ENCODE peak calls at places on chromosome 2, in six cellular contexts. Y, X, U, I, W and Q are unnamed samples.

GRCh38 chr2:241989074-241989473 is 119.5 kb downstream of the RTP5 start:
- DNase-seq in Y (no peak), X (no peak), U (no peak), I (no peak), W (peak), Q (no peak)

GRCh38 chr2:102229141-102229764 is 42.4 kb downstream of the IL1RL2 start:
- DNase-seq in Y (no peak), X (no peak), U (no peak), I (no peak), W (no peak), Q (no peak)

GRCh38 chr2:37827911-37828411 is 97.1 kb upstream of the RMDN2 start:
- DNase-seq in Y (no peak), X (no peak), U (no peak), I (no peak), W (no peak), Q (peak)

GRCh38 chr2:179264238-179265081 is at the start of gene SESTD1:
- DNase-seq in Y (peak), X (peak), U (peak), I (peak), W (peak), Q (peak)

GRCh38 chr2:84870306-84870705 is 10.6 kb downstream of the TRABD2A start:
- DNase-seq in Y (no peak), X (no peak), U (no peak), I (no peak), W (peak), Q (peak)

GRCh38 chr2:189142893-189143759 is 36.4 kb downstream of the COL5A2 start:
- DNase-seq in Y (no peak), X (peak), U (no peak), I (peak), W (no peak), Q (no peak)

GRCh38 chr2:37869756-37870155 is 55.3 kb upstream of the RMDN2 start:
- DNase-seq in Y (no peak), X (no peak), U (no peak), I (no peak), W (no peak), Q (no peak)

GRCh38 chr2:82316573-82317371 is 2012.2 kb upstream of the LRRTM1 start:
- DNase-seq in Y (no peak), X (no peak), U (no peak), I (no peak), W (no peak), Q (no peak)

GRCh38 chr2:237625216-237625705 is 2.1 kb upstream of the LRRFIP1 start:
- DNase-seq in Y (peak), X (no peak), U (no peak), I (peak), W (no peak), Q (peak)

GRCh38 chr2:234165421-234165820 is 114.9 kb downstream of the SPP2 start:
- DNase-seq in Y (no peak), X (no peak), U (no peak), I (no peak), W (no peak), Q (no peak)

GRCh38 chr2:9251154-9252001 is 44.8 kb downstream of the ASAP2 start:
- DNase-seq in Y (no peak), X (peak), U (no peak), I (no peak), W (no peak), Q (peak)

GRCh38 chr2:81767173-81767720 is 1462.7 kb upstream of the LRRTM1 start:
- DNase-seq in Y (no peak), X (no peak), U (no peak), I (no peak), W (no peak), Q (no peak)

GRCh38 chr2:96953611-96954489 is 32.5 kb downstream of the FAM178B start:
- DNase-seq in Y (no peak), X (no peak), U (peak), I (no peak), W (no peak), Q (no peak)

GRCh38 chr2:46988733-46989481 is 73.3 kb upstream of the MCFD2 start:
- DNase-seq in Y (no peak), X (no peak), U (peak), I (no peak), W (no peak), Q (no peak)

GRCh38 chr2:57981369-57981768 is 65.2 kb upstream of the VRK2 start:
- DNase-seq in Y (no peak), X (peak), U (no peak), I (no peak), W (no peak), Q (no peak)

GRCh38 chr2:222055328-222055727 is 243.5 kb downstream of the PAX3 start:
- DNase-seq in Y (no peak), X (no peak), U (no peak), I (no peak), W (no peak), Q (no peak)

GRCh38 chr2:168530980-168531379 is 74.9 kb downstream of the CERS6 start:
- DNase-seq in Y (no peak), X (no peak), U (no peak), I (no peak), W (no peak), Q (no peak)

GRCh38 chr2:162082036-162082435 is 8.0 kb upstream of the DPP4 start:
- DNase-seq in Y (no peak), X (no peak), U (no peak), I (no peak), W (no peak), Q (no peak)

GRCh38 chr2:25674003-25674362 is 606 bp upstream of the DTNB start:
- DNase-seq in Y (no peak), X (no peak), U (no peak), I (no peak), W (peak), Q (no peak)

GRCh38 chr2:30705056-30705455 is 102.2 kb downstream of the CAPN13 start:
- DNase-seq in Y (no peak), X (no peak), U (no peak), I (no peak), W (no peak), Q (no peak)

GRCh38 chr2:71535526-71535925 is 82.2 kb downstream of the DYSF start:
- DNase-seq in Y (no peak), X (no peak), U (no peak), I (no peak), W (no peak), Q (peak)

GRCh38 chr2:86332654-86333053 is 4.8 kb downstream of the REEP1 start:
- DNase-seq in Y (no peak), X (no peak), U (no peak), I (no peak), W (no peak), Q (no peak)

GRCh38 chr2:69021727-69022126 is 8.7 kb downstream of the ANTXR1 start:
- DNase-seq in Y (no peak), X (no peak), U (no peak), I (no peak), W (no peak), Q (no peak)

GRCh38 chr2:170025223-170025622 is 152.7 kb upstream of the MYO3B start:
- DNase-seq in Y (no peak), X (no peak), U (no peak), I (no peak), W (no peak), Q (no peak)

GRCh38 chr2:10278029-10278762 is 24.5 kb upstream of the HPCAL1 start:
- DNase-seq in Y (peak), X (no peak), U (peak), I (peak), W (peak), Q (peak)

GRCh38 chr2:29420484-29420883 is 305.3 kb downstream of the CLIP4 start:
- DNase-seq in Y (no peak), X (no peak), U (no peak), I (no peak), W (no peak), Q (no peak)

GRCh38 chr2:71781695-71782228 is 328.4 kb downstream of the DYSF start:
- DNase-seq in Y (no peak), X (no peak), U (no peak), I (no peak), W (no peak), Q (no peak)

GRCh38 chr2:215105607-215106354 is 32.6 kb downstream of the ABCA12 start:
- DNase-seq in Y (no peak), X (no peak), U (no peak), I (no peak), W (no peak), Q (no peak)

GRCh38 chr2:186594001-186594722 is 4.3 kb downstream of the ITGAV start:
- DNase-seq in Y (no peak), X (no peak), U (no peak), I (no peak), W (no peak), Q (no peak)

GRCh38 chr2:112277591-112278220 is 2.3 kb downstream of the ZC3H6 start:
- DNase-seq in Y (no peak), X (no peak), U (no peak), I (no peak), W (no peak), Q (no peak)

GRCh38 chr2:231124833-231125232 is at the start of gene HTR2B:
- DNase-seq in Y (no peak), X (no peak), U (no peak), I (no peak), W (no peak), Q (no peak)

GRCh38 chr2:80591233-80591632 is 286.7 kb upstream of the LRRTM1 start:
- DNase-seq in Y (no peak), X (no peak), U (no peak), I (no peak), W (no peak), Q (no peak)

GRCh38 chr2:62505649-62506420 is at the start of gene TMEM17:
- DNase-seq in Y (peak), X (peak), U (peak), I (peak), W (peak), Q (peak)

GRCh38 chr2:15145046-15145817 is 415.9 kb downstream of the NBAS start:
- DNase-seq in Y (no peak), X (no peak), U (no peak), I (no peak), W (no peak), Q (no peak)

GRCh38 chr2:114821055-114821454 is 378.6 kb downstream of the DPP10 start:
- DNase-seq in Y (no peak), X (no peak), U (no peak), I (no peak), W (no peak), Q (no peak)

GRCh38 chr2:119119076-119119710 is 39.4 kb downstream of the C1QL2 start:
- DNase-seq in Y (no peak), X (no peak), U (no peak), I (no peak), W (no peak), Q (no peak)

GRCh38 chr2:233764264-233764663 is 4.2 kb downstream of the UGT1A1 start:
- DNase-seq in Y (no peak), X (no peak), U (no peak), I (peak), W (no peak), Q (no peak)

GRCh38 chr2:164953279-164953678 is 2.0 kb downstream of the SLC38A11 start:
- DNase-seq in Y (no peak), X (no peak), U (no peak), I (no peak), W (no peak), Q (no peak)
- H3K4me3 ChIP-seq in Y (no peak), X (no peak), U (no peak), I (no peak), W (no peak), Q (no peak)

GRCh38 chr2:136235451-136236418 is 117.8 kb upstream of the CXCR4 start:
- DNase-seq in Y (no peak), X (peak), U (no peak), I (no peak), W (no peak), Q (no peak)
- TF ChIP-seq POLR2A in Y (no peak), X (no peak), U (no peak), I (no peak), W (no peak), Q (no peak)

GRCh38 chr2:27085062-27085669 is 1.4 kb upstream of the KHK start:
- DNase-seq in Y (no peak), X (no peak), U (no peak), I (no peak), W (no peak), Q (no peak)
- H3K4me3 ChIP-seq in Y (peak), X (peak), U (peak), I (peak), W (peak), Q (no peak)

GRCh38 chr2:191459158-191459557 is 214.0 kb downstream of the MYO1B start:
- DNase-seq in Y (no peak), X (no peak), U (no peak), I (no peak), W (no peak), Q (no peak)

GRCh38 chr2:191463790-191464189 is 214.1 kb upstream of the NABP1 start:
- DNase-seq in Y (no peak), X (no peak), U (no peak), I (no peak), W (no peak), Q (no peak)

GRCh38 chr2:191467113-191467512 is 210.8 kb upstream of the NABP1 start:
- DNase-seq in Y (no peak), X (no peak), U (no peak), I (no peak), W (no peak), Q (no peak)

GRCh38 chr2:191462370-191462769 is 215.6 kb upstream of the NABP1 start:
- DNase-seq in Y (no peak), X (no peak), U (no peak), I (peak), W (no peak), Q (no peak)
- TF ChIP-seq POLR2A in Y (no peak), X (no peak), U (no peak), I (no peak), W (no peak), Q (no peak)

DNA sequence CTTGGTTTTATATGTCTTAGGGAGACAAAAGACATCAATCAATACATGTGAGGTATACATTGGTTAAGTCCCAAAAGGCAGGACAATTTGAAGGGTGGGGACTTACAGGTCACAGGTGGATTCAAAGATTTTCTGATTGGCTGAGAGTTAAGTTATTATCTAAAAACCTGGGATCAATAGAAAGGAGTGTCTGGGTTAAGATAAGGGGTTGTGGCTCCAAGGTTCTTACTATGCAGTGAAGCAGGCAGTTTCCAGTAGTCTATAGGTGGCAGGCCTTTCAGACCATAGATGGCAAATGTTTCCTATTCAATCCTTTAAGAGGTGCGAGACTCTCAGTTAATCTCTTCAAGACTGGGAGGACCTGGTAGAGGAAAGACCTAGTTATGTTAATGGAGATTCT is 42.1 kb upstream of the NEB start:
- DNase-seq in Y (no peak), X (no peak), U (no peak), I (no peak), W (no peak), Q (no peak)
- H3K4me3 ChIP-seq in Y (no peak), X (no peak), U (no peak), I (no peak), W (no peak), Q (no peak)

GRCh38 chr2:44939074-44940052 is 2.1 kb upstream of the SIX3 start:
- DNase-seq in Y (no peak), X (no peak), U (no peak), I (no peak), W (no peak), Q (no peak)

GRCh38 chr2:44936275-44936674 is 5.2 kb upstream of the SIX3 start:
- DNase-seq in Y (no peak), X (no peak), U (no peak), I (no peak), W (no peak), Q (no peak)

GRCh38 chr2:44936715-44937687 is 4.5 kb upstream of the SIX3 start:
- DNase-seq in Y (no peak), X (no peak), U (no peak), I (no peak), W (no peak), Q (no peak)

GRCh38 chr2:44938287-44939073 is 3.0 kb upstream of the SIX3 start:
- DNase-seq in Y (no peak), X (no peak), U (no peak), I (no peak), W (no peak), Q (no peak)

DNA sequence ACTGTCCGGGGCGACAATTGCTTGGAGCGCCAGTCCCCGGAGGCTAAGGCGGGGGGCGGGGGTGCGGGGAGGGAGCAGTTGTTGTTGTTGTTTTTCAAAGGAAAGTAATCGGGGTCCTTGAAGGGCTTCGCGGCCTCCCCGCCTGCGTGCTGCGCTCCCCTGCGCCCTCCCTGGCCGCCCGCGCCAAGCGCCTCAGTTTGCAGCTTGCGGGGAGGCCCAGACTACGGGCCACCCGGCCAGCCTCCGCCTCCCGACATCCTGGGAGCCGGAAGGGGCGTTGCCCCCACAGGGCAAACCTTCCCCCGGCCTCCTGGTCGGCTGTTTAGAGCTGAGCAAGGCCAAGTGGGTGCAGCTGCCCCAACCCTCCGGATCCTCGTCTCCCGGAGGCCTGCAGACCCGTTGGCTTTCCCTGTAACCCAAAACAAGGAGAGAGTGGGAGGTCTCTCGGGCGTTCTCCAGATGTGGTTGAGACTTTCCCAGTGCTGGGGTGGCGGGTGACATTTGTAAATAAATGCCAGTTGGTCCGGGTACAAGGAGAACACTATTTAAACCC is 3.7 kb upstream of the SIX3 start:
- DNase-seq in Y (no peak), X (peak), U (no peak), I (no peak), W (no peak), Q (no peak)
- TF ChIP-seq POLR2A in Y (no peak), X (peak), U (no peak), I (no peak), W (no peak), Q (no peak)

GRCh38 chr2:153477641-153478288 is 797 bp downstream of the RPRM start:
- DNase-seq in Y (no peak), X (no peak), U (no peak), I (no peak), W (no peak), Q (no peak)
- H3K4me3 ChIP-seq in Y (peak), X (peak), U (peak), I (peak), W (no peak), Q (peak)

GRCh38 chr2:232539298-232540231 is at the start of gene CHRNG:
- DNase-seq in Y (peak), X (no peak), U (no peak), I (no peak), W (no peak), Q (peak)
- TF ChIP-seq POLR2A in Y (no peak), X (no peak), U (no peak), I (no peak), W (no peak), Q (no peak)